ENCODE peak calls at places on chromosome 14, in nine cellular contexts. V is WTC11, U is neural crest cell, N is ovary, F is endothelial cell of umbilical vein, H is cardiac muscle cell, J is uterus, E is spleen, P is endothelial cell. I is an unnamed sample.
A peak's percentile ranks its signal among the peaks of the same experiment; 100 is the strongest.

GRCh38 chr14:28635387-28635786 is 131.2 kb upstream of the FOXG1 start:
- DNase-seq in V (no peak), U (peak; percentile 41), N (no peak), F (peak; percentile 34), H (peak; percentile 39), J (no peak), E (no peak), P (peak; percentile 23), I (no peak)

GRCh38 chr14:93234798-93235197 is 27.7 kb downstream of the UBR7 start:
- DNase-seq in V (no peak), U (no peak), N (no peak), F (no peak), H (no peak), J (no peak), E (no peak), P (no peak), I (no peak)

GRCh38 chr14:75484711-75485429 is 37.4 kb upstream of the BATF start:
- DNase-seq in V (no peak), U (no peak), N (no peak), F (no peak), H (no peak), J (no peak), E (no peak), P (no peak), I (no peak)

GRCh38 chr14:56751471-56751870 is 58.8 kb downstream of the OTX2 start:
- DNase-seq in V (no peak), U (no peak), N (no peak), F (no peak), H (no peak), J (no peak), E (no peak), P (peak; percentile 16), I (no peak)

GRCh38 chr14:66422019-66422946 is 63.9 kb upstream of the CCDC196 start:
- DNase-seq in V (no peak), U (no peak), N (no peak), F (no peak), H (no peak), J (no peak), E (no peak), P (no peak), I (no peak)

GRCh38 chr14:65769151-65769550 is 356.6 kb downstream of the FUT8 start:
- DNase-seq in V (no peak), U (no peak), N (no peak), F (no peak), H (no peak), J (no peak), E (no peak), P (no peak), I (no peak)

GRCh38 chr14:20460458-20461229 is 590 bp downstream of the PIP4P1 start:
- DNase-seq in V (peak; percentile 70), U (no peak), N (no peak), F (peak; percentile 11), H (no peak), J (peak; percentile 31), E (no peak), P (no peak), I (no peak)

GRCh38 chr14:94532462-94532861 is 23.2 kb upstream of the SERPINA12 start:
- DNase-seq in V (no peak), U (no peak), N (no peak), F (no peak), H (no peak), J (no peak), E (no peak), P (no peak), I (no peak)

GRCh38 chr14:96538663-96539317 is 36.6 kb downstream of the PAPOLA start:
- DNase-seq in V (no peak), U (no peak), N (no peak), F (no peak), H (no peak), J (no peak), E (no peak), P (no peak), I (no peak)

GRCh38 chr14:100443643-100444042 is 120.5 kb downstream of the SLC25A47 start:
- DNase-seq in V (no peak), U (no peak), N (no peak), F (no peak), H (no peak), J (no peak), E (no peak), P (no peak), I (no peak)

GRCh38 chr14:94334837-94335236 is 11.7 kb upstream of the SERPINA6 start:
- DNase-seq in V (no peak), U (no peak), N (no peak), F (no peak), H (no peak), J (no peak), E (no peak), P (no peak), I (no peak)

GRCh38 chr14:68692916-68693771 is 99.7 kb downstream of the ZFP36L1 start:
- DNase-seq in V (no peak), U (no peak), N (no peak), F (no peak), H (no peak), J (peak; percentile 51), E (no peak), P (no peak), I (no peak)

GRCh38 chr14:52776816-52777215 is 14.6 kb downstream of the GNPNAT1 start:
- DNase-seq in V (no peak), U (no peak), N (no peak), F (no peak), H (no peak), J (no peak), E (no peak), P (no peak), I (no peak)
- TF ChIP-seq CTCF in V (no peak), U (no peak), N (no peak), F (no peak), H (no peak), J (no peak), E (no peak), P (no peak), I (no peak)

GRCh38 chr14:50060871-50061663 is 55.3 kb downstream of the VCPKMT start:
- DNase-seq in V (no peak), U (no peak), N (peak; percentile 39), F (peak; percentile 82), H (no peak), J (peak; percentile 82), E (peak; percentile 75), P (peak; percentile 23), I (peak; percentile 63)
- TF ChIP-seq CTCF in V (peak; percentile 19), U (peak; percentile 32), N (no peak), F (peak; percentile 4), H (peak; percentile 28), J (no peak), E (peak; percentile 14), P (peak; percentile 11), I (no peak)

DNA sequence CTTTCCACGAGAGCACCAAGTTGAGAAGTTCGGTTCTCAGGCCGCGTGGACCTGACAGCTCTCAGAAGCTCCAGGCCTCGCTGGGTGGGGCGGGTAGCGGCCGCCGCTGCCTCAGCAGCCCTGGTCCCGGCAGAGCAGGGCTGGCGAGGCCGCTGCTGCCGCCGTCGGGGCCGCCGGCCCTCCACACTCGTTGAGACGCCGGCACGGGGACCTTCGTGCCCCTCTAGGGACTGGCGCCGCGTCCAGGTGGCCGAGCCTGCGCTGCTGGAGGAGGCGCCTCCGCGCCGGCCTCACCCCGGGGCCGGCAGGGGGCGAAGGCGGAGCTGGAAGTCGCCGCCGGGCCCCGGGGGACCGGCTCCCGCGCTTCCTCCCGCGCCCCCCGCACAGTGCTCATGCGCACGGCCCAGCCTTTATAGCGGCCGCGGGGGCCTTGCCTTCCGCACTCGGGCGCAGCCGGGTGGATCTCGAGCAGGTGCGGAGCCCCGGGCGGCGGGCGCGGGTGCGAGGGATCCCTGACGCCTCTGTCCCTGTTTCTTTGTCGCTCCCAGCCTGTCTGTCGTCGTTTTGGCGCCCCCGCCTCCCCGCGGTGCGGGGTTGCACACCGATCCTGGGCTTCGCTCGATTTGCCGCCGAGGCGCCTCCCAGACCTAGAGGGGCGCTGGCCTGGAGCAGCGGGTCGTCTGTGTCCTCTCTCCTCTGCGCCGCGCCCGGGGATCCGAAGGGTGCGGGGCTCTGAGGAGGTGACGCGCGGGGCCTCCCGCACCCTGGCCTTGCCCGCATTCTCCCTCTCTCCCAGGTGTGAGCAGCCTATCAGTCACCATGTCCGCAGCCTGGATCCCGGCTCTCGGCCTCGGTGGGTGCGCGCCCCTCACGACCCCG is at the start of gene COCH:
- DNase-seq in V (peak; percentile 59), U (peak; percentile 56), N (no peak), F (no peak), H (peak; percentile 75), J (no peak), E (peak; percentile 81), P (peak; percentile 52), I (no peak)
- TF ChIP-seq CTCF in V (peak; percentile 17), U (peak; percentile 59), N (no peak), F (peak; percentile 32), H (peak; percentile 23), J (peak; percentile 8), E (peak; percentile 53), P (peak; percentile 42), I (no peak)

GRCh38 chr14:24216345-24216699 is 456 bp upstream of the MDP1 start:
- DNase-seq in V (no peak), U (no peak), N (no peak), F (no peak), H (no peak), J (no peak), E (no peak), P (no peak), I (no peak)

GRCh38 chr14:24213866-24214652 is 771 bp upstream of the CHMP4A start:
- DNase-seq in V (no peak), U (no peak), N (no peak), F (no peak), H (no peak), J (no peak), E (no peak), P (no peak), I (no peak)

GRCh38 chr14:24211311-24211710 is 2.0 kb downstream of the CHMP4A start:
- DNase-seq in V (no peak), U (no peak), N (no peak), F (no peak), H (no peak), J (no peak), E (no peak), P (no peak), I (no peak)

GRCh38 chr14:24215495-24216344 is at the start of gene MDP1:
- DNase-seq in V (peak; percentile 85), U (peak; percentile 70), N (peak; percentile 77), F (peak; percentile 91), H (peak; percentile 89), J (peak; percentile 81), E (peak; percentile 97), P (peak; percentile 76), I (peak; percentile 62)

DNA sequence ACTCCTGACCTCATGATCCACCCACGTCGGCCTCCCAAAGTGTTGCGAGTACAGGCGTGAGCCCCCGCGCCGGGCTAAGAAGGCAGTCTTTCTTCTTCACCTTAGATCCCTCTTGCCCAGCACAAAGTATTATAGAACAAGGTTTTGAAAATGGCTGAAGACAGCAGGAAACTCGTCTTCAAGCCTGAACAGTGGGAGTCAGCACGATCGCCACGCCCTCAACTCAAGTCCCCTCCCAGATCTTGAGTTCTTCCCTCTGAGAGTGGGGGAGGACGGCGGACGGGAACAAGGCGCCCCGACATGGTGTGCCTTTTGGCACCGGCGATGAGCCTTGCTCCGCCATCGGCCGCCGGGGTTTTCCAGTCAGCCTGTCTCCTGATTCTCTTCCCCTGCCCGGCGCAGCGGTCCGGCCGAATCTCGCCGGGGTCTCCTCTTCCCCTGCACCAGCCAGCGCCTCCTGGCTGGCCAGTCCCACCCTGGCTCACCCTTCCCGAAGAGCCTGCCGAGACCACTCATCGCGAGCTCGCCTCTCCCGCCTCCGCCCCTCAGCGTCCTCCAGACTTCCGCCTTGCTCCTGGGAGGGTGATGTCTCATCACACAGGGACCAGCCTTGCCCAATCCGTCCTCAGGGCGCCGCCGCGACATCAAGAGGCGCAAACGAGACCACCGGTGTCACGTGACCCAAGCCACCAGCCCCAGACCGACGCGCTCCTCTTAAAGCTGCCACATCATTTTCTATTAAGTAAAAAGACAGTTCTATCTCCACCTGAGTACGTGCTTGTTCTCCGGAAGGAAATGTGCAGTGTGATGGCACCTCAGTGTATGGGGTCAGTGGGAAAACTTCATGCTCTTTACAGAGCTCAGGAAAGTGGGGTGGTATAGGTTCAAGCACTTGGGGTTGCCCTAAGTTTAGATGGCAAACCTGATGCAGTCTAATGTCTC is at the start of gene CHMP4A:
- DNase-seq in V (peak; percentile 97), U (peak; percentile 89), N (peak; percentile 95), F (peak; percentile 99), H (peak; percentile 99), J (peak; percentile 96), E (peak; percentile 99), P (peak; percentile 92), I (peak; percentile 95)
- TF ChIP-seq CTCF in V (no peak), U (no peak), N (peak; percentile 22), F (no peak), H (peak; percentile 19), J (peak; percentile 22), E (peak; percentile 40), P (no peak), I (no peak)

I was measured in omental fat pad.